ENCODE peak calls at places on chromosome 11, in six cellular contexts. O is vagina, Q is sigmoid colon, S is GM23338, R is prostate gland, A is GM12878. N is an unnamed sample.

GRCh38 chr11:95699631-95700470 is 89.7 kb downstream of the FAM76B start:
- DNase-seq in O (no peak), Q (no peak), S (no peak), R (no peak), A (no peak), N (no peak)

GRCh38 chr11:111663820-111664219 is 61.6 kb downstream of the SIK2 start:
- DNase-seq in O (no peak), Q (no peak), S (no peak), R (no peak), A (no peak), N (no peak)

GRCh38 chr11:9385288-9385902 is 943 bp downstream of the IPO7 start:
- DNase-seq in O (no peak), Q (no peak), S (no peak), R (no peak), A (no peak), N (peak; percentile 22)

GRCh38 chr11:6812391-6813005 is 13.0 kb upstream of the OR6A2 start:
- DNase-seq in O (no peak), Q (no peak), S (peak; percentile 77), R (peak; percentile 6), A (peak; percentile 11), N (peak; percentile 24)

GRCh38 chr11:130979386-130979972 is 63.2 kb upstream of the SNX19 start:
- DNase-seq in O (no peak), Q (no peak), S (peak; percentile 82), R (no peak), A (no peak), N (no peak)

GRCh38 chr11:117933930-117934329 is 4.7 kb upstream of the TMPRSS13 start:
- DNase-seq in O (no peak), Q (no peak), S (peak; percentile 33), R (no peak), A (no peak), N (no peak)

GRCh38 chr11:2122222-2122906 is 16.8 kb downstream of the IGF2 start:
- DNase-seq in O (no peak), Q (no peak), S (no peak), R (no peak), A (no peak), N (no peak)

GRCh38 chr11:119896387-119897045 is 167.5 kb upstream of the NECTIN1 start:
- DNase-seq in O (no peak), Q (no peak), S (no peak), R (no peak), A (no peak), N (no peak)

GRCh38 chr11:47915407-47916137 is 64.8 kb upstream of the PTPRJ start:
- DNase-seq in O (no peak), Q (no peak), S (no peak), R (no peak), A (no peak), N (no peak)

GRCh38 chr11:20243974-20244373 is 83.7 kb upstream of the DBX1 start:
- DNase-seq in O (no peak), Q (no peak), S (no peak), R (no peak), A (no peak), N (no peak)

GRCh38 chr11:99197477-99197876 is 176.7 kb downstream of the CNTN5 start:
- DNase-seq in O (no peak), Q (no peak), S (peak; percentile 55), R (no peak), A (no peak), N (no peak)

GRCh38 chr11:107563702-107564101 is 1.8 kb downstream of the ALKBH8 start:
- DNase-seq in O (no peak), Q (no peak), S (peak; percentile 52), R (no peak), A (no peak), N (no peak)

GRCh38 chr11:44811841-44812448 is 85.2 kb downstream of the TSPAN18 start:
- DNase-seq in O (no peak), Q (no peak), S (no peak), R (no peak), A (no peak), N (no peak)

GRCh38 chr11:114285599-114285998 is 10.6 kb upstream of the NNMT start:
- DNase-seq in O (peak; percentile 75), Q (no peak), S (peak; percentile 33), R (no peak), A (no peak), N (no peak)

GRCh38 chr11:126452718-126453117 is 97.2 kb downstream of the ST3GAL4 start:
- DNase-seq in O (no peak), Q (no peak), S (peak; percentile 22), R (peak; percentile 15), A (no peak), N (no peak)

GRCh38 chr11:129223701-129224149 is 31.6 kb upstream of the ARHGAP32 start:
- DNase-seq in O (no peak), Q (no peak), S (no peak), R (no peak), A (no peak), N (no peak)

GRCh38 chr11:97703815-97704214 is 1314.0 kb downstream of the JRKL start:
- DNase-seq in O (no peak), Q (no peak), S (no peak), R (no peak), A (no peak), N (no peak)

GRCh38 chr11:124724854-124725718 is 14.7 kb upstream of the NRGN start:
- DNase-seq in O (no peak), Q (no peak), S (no peak), R (no peak), A (peak; percentile 41), N (no peak)

GRCh38 chr11:95469268-95469667 is 238.3 kb upstream of the SESN3 start:
- DNase-seq in O (no peak), Q (no peak), S (no peak), R (no peak), A (no peak), N (no peak)

GRCh38 chr11:16989554-16989953 is 24.7 kb downstream of the PLEKHA7 start:
- DNase-seq in O (no peak), Q (no peak), S (no peak), R (no peak), A (no peak), N (no peak)

GRCh38 chr11:47413908-47414684 is 5.7 kb downstream of the SLC39A13 start:
- DNase-seq in O (no peak), Q (peak; percentile 81), S (no peak), R (no peak), A (no peak), N (no peak)

GRCh38 chr11:29279716-29280115 is 737.1 kb downstream of the KCNA4 start:
- DNase-seq in O (no peak), Q (no peak), S (no peak), R (no peak), A (no peak), N (no peak)

GRCh38 chr11:129277216-129277838 is 85.2 kb upstream of the ARHGAP32 start:
- DNase-seq in O (no peak), Q (no peak), S (no peak), R (no peak), A (no peak), N (no peak)

GRCh38 chr11:83051760-83052671 is 19.7 kb downstream of the RAB30 start:
- DNase-seq in O (no peak), Q (peak; percentile 84), S (no peak), R (peak; percentile 78), A (no peak), N (no peak)

GRCh38 chr11:101867951-101868350 is 46.9 kb upstream of the CEP126 start:
- DNase-seq in O (no peak), Q (no peak), S (no peak), R (no peak), A (no peak), N (no peak)

GRCh38 chr11:69664103-69664775 is 10.9 kb downstream of the LTO1 start:
- DNase-seq in O (no peak), Q (peak; percentile 51), S (no peak), R (no peak), A (no peak), N (no peak)

GRCh38 chr11:1782831-1783724 is 19.4 kb upstream of the CTSD start:
- DNase-seq in O (no peak), Q (no peak), S (no peak), R (no peak), A (no peak), N (no peak)

GRCh38 chr11:2825886-2826678 is 59.5 kb downstream of the CDKN1C start:
- DNase-seq in O (peak; percentile 98), Q (peak; percentile 96), S (no peak), R (peak; percentile 82), A (no peak), N (no peak)

GRCh38 chr11:119476666-119477331 is 53.8 kb upstream of the THY1 start:
- DNase-seq in O (peak; percentile 80), Q (no peak), S (no peak), R (no peak), A (no peak), N (no peak)

GRCh38 chr11:61173456-61173855 is 12.2 kb upstream of the VPS37C start:
- DNase-seq in O (no peak), Q (peak; percentile 19), S (no peak), R (no peak), A (no peak), N (no peak)

GRCh38 chr11:85540635-85541034 is 86.5 kb downstream of the DLG2 start:
- DNase-seq in O (no peak), Q (no peak), S (peak; percentile 63), R (no peak), A (no peak), N (no peak)

GRCh38 chr11:83583953-83584352 is 297.8 kb upstream of the CCDC90B start:
- DNase-seq in O (no peak), Q (no peak), S (no peak), R (no peak), A (peak; percentile 56), N (peak; percentile 12)

GRCh38 chr11:83602116-83602515 is 315.9 kb upstream of the CCDC90B start:
- DNase-seq in O (no peak), Q (no peak), S (no peak), R (no peak), A (no peak), N (no peak)

GRCh38 chr11:116638463-116638862 is 134.3 kb downstream of the BUD13 start:
- DNase-seq in O (peak; percentile 37), Q (no peak), S (no peak), R (no peak), A (no peak), N (no peak)

GRCh38 chr11:16603245-16603644 is 135.2 kb upstream of the C11orf58 start:
- DNase-seq in O (no peak), Q (no peak), S (peak; percentile 23), R (no peak), A (no peak), N (no peak)

GRCh38 chr11:39570526-39570925 is 1888.9 kb downstream of the LRRC4C start:
- DNase-seq in O (no peak), Q (no peak), S (no peak), R (no peak), A (no peak), N (no peak)
- TF ChIP-seq POLR2AphosphoS5 in O (no peak), Q (no peak), S (no peak), R (no peak), A (no peak), N (no peak)

GRCh38 chr11:65594991-65595920 is at the start of gene KCNK7:
- DNase-seq in O (no peak), Q (peak; percentile 65), S (no peak), R (no peak), A (no peak), N (no peak)
- TF ChIP-seq POLR2AphosphoS5 in O (peak; percentile 40), Q (no peak), S (no peak), R (no peak), A (no peak), N (no peak)

GRCh38 chr11:77142091-77142975 is 14.3 kb downstream of the MYO7A start:
- DNase-seq in O (no peak), Q (no peak), S (no peak), R (no peak), A (no peak), N (no peak)
- TF ChIP-seq POLR2AphosphoS5 in O (no peak), Q (no peak), S (no peak), R (no peak), A (no peak), N (no peak)

GRCh38 chr11:132064987-132065620 is 694.7 kb downstream of the NTM start:
- DNase-seq in O (no peak), Q (no peak), S (no peak), R (no peak), A (no peak), N (no peak)
- TF ChIP-seq POLR2AphosphoS5 in O (no peak), Q (no peak), S (no peak), R (no peak), A (no peak), N (no peak)

N was measured in GM12892.